ENCODE peak calls at places on chromosomes 13 and 19, in six cellular contexts. O is C1 segment of cervical spinal cord; R is upper lobe of left lung; S is putamen; K is CD4-positive, alpha-beta memory T cell; V is neural crest cell. I is an unnamed sample.

GRCh38 chr13:21639604-21640003 is 31.3 kb upstream of the FGF9 start:
- DNase-seq in O (no peak), R (no peak), S (no peak), K (no peak), V (no peak), I (no peak)

GRCh38 chr19:57056972-57057371 is 62.8 kb upstream of the USP29 start:
- DNase-seq in O (no peak), R (no peak), S (no peak), K (no peak), V (no peak), I (no peak)

GRCh38 chr13:25319781-25320180 is 18.4 kb downstream of the NUP58 start:
- DNase-seq in O (no peak), R (no peak), S (no peak), K (no peak), V (no peak), I (no peak)

GRCh38 chr13:101986316-101986715 is 415.5 kb downstream of the FGF14 start:
- DNase-seq in O (no peak), R (no peak), S (no peak), K (no peak), V (no peak), I (no peak)

GRCh38 chr19:29775575-29775900 is 36.3 kb upstream of the CCNE1 start:
- DNase-seq in O (no peak), R (no peak), S (no peak), K (no peak), V (no peak), I (no peak)

GRCh38 chr13:98542568-98543379 is 34.1 kb downstream of the STK24 start:
- DNase-seq in O (no peak), R (no peak), S (no peak), K (peak; percentile 30), V (no peak), I (no peak)

GRCh38 chr13:60331249-60332012 is 65.6 kb upstream of the TDRD3 start:
- DNase-seq in O (no peak), R (no peak), S (no peak), K (no peak), V (no peak), I (no peak)

GRCh38 chr19:48844472-48844871 is 8.2 kb upstream of the HSD17B14 start:
- DNase-seq in O (no peak), R (no peak), S (no peak), K (no peak), V (no peak), I (no peak)

GRCh38 chr13:76873454-76873853 is 12.8 kb downstream of the KCTD12 start:
- DNase-seq in O (no peak), R (no peak), S (no peak), K (no peak), V (no peak), I (no peak)

GRCh38 chr13:108915634-108916497 is 286.5 kb downstream of the MYO16 start:
- DNase-seq in O (peak; percentile 42), R (no peak), S (peak; percentile 44), K (peak; percentile 19), V (peak; percentile 12), I (peak; percentile 64)

GRCh38 chr13:51380269-51380668 is 40.8 kb downstream of the SERPINE3 start:
- DNase-seq in O (no peak), R (no peak), S (no peak), K (no peak), V (no peak), I (no peak)

GRCh38 chr19:18021121-18021755 is 13.3 kb downstream of the ARRDC2 start:
- DNase-seq in O (peak; percentile 79), R (peak; percentile 86), S (peak; percentile 78), K (peak; percentile 64), V (no peak), I (peak; percentile 85)

GRCh38 chr13:23159205-23159586 is 21.6 kb upstream of the SGCG start:
- DNase-seq in O (no peak), R (no peak), S (no peak), K (no peak), V (peak; percentile 69), I (no peak)

GRCh38 chr19:2670217-2670616 is 32.3 kb downstream of the GNG7 start:
- DNase-seq in O (no peak), R (no peak), S (no peak), K (no peak), V (no peak), I (no peak)